ENCODE peak calls at places on chromosomes 6 and 20, in seven cellular contexts. One of them, this sample, is unnamed.

GRCh38 chr20:44398303-44398702 is 42.8 kb downstream of the HNF4A start:
- DNase-seq in heart left ventricle: no peak
- DNase-seq in esophagus squamous epithelium: no peak
- DNase-seq in mesendoderm: no peak
- DNase-seq in RPMI7951: peak; percentile 58
- DNase-seq in IMR-90: peak; percentile 64
- DNase-seq in activated T-cell treated with anti-CD3 and anti-CD28 coated beads, Interleukin-2, amount 50 U/mL, for 4 hours: no peak
- DNase-seq in this sample: peak; percentile 67

GRCh38 chr6:53042112-53042511 is 23.1 kb upstream of the FBXO9 start:
- DNase-seq in heart left ventricle: no peak
- DNase-seq in esophagus squamous epithelium: no peak
- DNase-seq in mesendoderm: no peak
- DNase-seq in RPMI7951: peak; percentile 87
- DNase-seq in IMR-90: peak; percentile 95
- DNase-seq in activated T-cell treated with anti-CD3 and anti-CD28 coated beads, Interleukin-2, amount 50 U/mL, for 4 hours: no peak
- DNase-seq in this sample: peak; percentile 90

GRCh38 chr20:18669241-18670019 is 81.6 kb downstream of the DTD1 start:
- DNase-seq in heart left ventricle: no peak
- DNase-seq in esophagus squamous epithelium: no peak
- DNase-seq in mesendoderm: peak; percentile 69
- DNase-seq in RPMI7951: no peak
- DNase-seq in IMR-90: no peak
- DNase-seq in activated T-cell treated with anti-CD3 and anti-CD28 coated beads, Interleukin-2, amount 50 U/mL, for 4 hours: no peak
- DNase-seq in this sample: no peak

GRCh38 chr6:34301408-34301807 is 52.6 kb upstream of the SMIM29 start:
- DNase-seq in heart left ventricle: peak; percentile 85
- DNase-seq in esophagus squamous epithelium: no peak
- DNase-seq in mesendoderm: no peak
- DNase-seq in RPMI7951: peak; percentile 68
- DNase-seq in IMR-90: peak; percentile 94
- DNase-seq in activated T-cell treated with anti-CD3 and anti-CD28 coated beads, Interleukin-2, amount 50 U/mL, for 4 hours: no peak
- DNase-seq in this sample: peak; percentile 22

GRCh38 chr6:53179961-53180651 is 31.5 kb upstream of the GCM1 start:
- DNase-seq in heart left ventricle: peak; percentile 41
- DNase-seq in esophagus squamous epithelium: no peak
- DNase-seq in mesendoderm: no peak
- DNase-seq in RPMI7951: peak; percentile 13
- DNase-seq in IMR-90: peak; percentile 33
- DNase-seq in activated T-cell treated with anti-CD3 and anti-CD28 coated beads, Interleukin-2, amount 50 U/mL, for 4 hours: peak; percentile 14
- DNase-seq in this sample: peak; percentile 18

GRCh38 chr20:59149678-59150504 is 13.7 kb upstream of the ZNF831 start:
- DNase-seq in heart left ventricle: peak; percentile 50
- DNase-seq in esophagus squamous epithelium: no peak
- DNase-seq in mesendoderm: no peak
- DNase-seq in RPMI7951: no peak
- DNase-seq in IMR-90: no peak
- DNase-seq in activated T-cell treated with anti-CD3 and anti-CD28 coated beads, Interleukin-2, amount 50 U/mL, for 4 hours: peak; percentile 39
- DNase-seq in this sample: no peak

GRCh38 chr6:135281907-135282306 is 100.8 kb downstream of the MYB start:
- DNase-seq in heart left ventricle: no peak
- DNase-seq in esophagus squamous epithelium: no peak
- DNase-seq in mesendoderm: no peak
- DNase-seq in RPMI7951: no peak
- DNase-seq in IMR-90: no peak
- DNase-seq in activated T-cell treated with anti-CD3 and anti-CD28 coated beads, Interleukin-2, amount 50 U/mL, for 4 hours: no peak
- DNase-seq in this sample: no peak

GRCh38 chr20:17896247-17896723 is 72.3 kb downstream of the SNX5 start:
- DNase-seq in heart left ventricle: no peak
- DNase-seq in esophagus squamous epithelium: no peak
- DNase-seq in mesendoderm: no peak
- DNase-seq in RPMI7951: peak; percentile 20
- DNase-seq in IMR-90: no peak
- DNase-seq in activated T-cell treated with anti-CD3 and anti-CD28 coated beads, Interleukin-2, amount 50 U/mL, for 4 hours: no peak
- DNase-seq in this sample: no peak

GRCh38 chr6:157978021-157978783 is 3.5 kb upstream of the SYNJ2 start:
- DNase-seq in heart left ventricle: no peak
- DNase-seq in esophagus squamous epithelium: no peak
- DNase-seq in mesendoderm: no peak
- DNase-seq in RPMI7951: no peak
- DNase-seq in IMR-90: no peak
- DNase-seq in activated T-cell treated with anti-CD3 and anti-CD28 coated beads, Interleukin-2, amount 50 U/mL, for 4 hours: no peak
- DNase-seq in this sample: no peak

GRCh38 chr6:118894425-118895240 is 681 bp downstream of the ASF1A start:
- DNase-seq in heart left ventricle: peak; percentile 73
- DNase-seq in esophagus squamous epithelium: peak; percentile 9
- DNase-seq in mesendoderm: peak; percentile 65
- DNase-seq in RPMI7951: peak; percentile 74
- DNase-seq in IMR-90: peak; percentile 66
- DNase-seq in activated T-cell treated with anti-CD3 and anti-CD28 coated beads, Interleukin-2, amount 50 U/mL, for 4 hours: peak; percentile 41
- DNase-seq in this sample: peak; percentile 36

GRCh38 chr6:79070206-79070825 is 7.7 kb downstream of the PHIP start:
- DNase-seq in heart left ventricle: no peak
- DNase-seq in esophagus squamous epithelium: no peak
- DNase-seq in mesendoderm: no peak
- DNase-seq in RPMI7951: no peak
- DNase-seq in IMR-90: peak; percentile 26
- DNase-seq in activated T-cell treated with anti-CD3 and anti-CD28 coated beads, Interleukin-2, amount 50 U/mL, for 4 hours: no peak
- DNase-seq in this sample: no peak

GRCh38 chr6:165306955-165307354 is 2.5 kb downstream of the C6orf118 start:
- DNase-seq in heart left ventricle: no peak
- DNase-seq in esophagus squamous epithelium: no peak
- DNase-seq in mesendoderm: no peak
- DNase-seq in RPMI7951: no peak
- DNase-seq in IMR-90: no peak
- DNase-seq in activated T-cell treated with anti-CD3 and anti-CD28 coated beads, Interleukin-2, amount 50 U/mL, for 4 hours: no peak
- DNase-seq in this sample: no peak

GRCh38 chr20:50628326-50628725 is 63.0 kb downstream of the RIPOR3 start:
- DNase-seq in heart left ventricle: no peak
- DNase-seq in esophagus squamous epithelium: no peak
- DNase-seq in mesendoderm: no peak
- DNase-seq in RPMI7951: no peak
- DNase-seq in IMR-90: no peak
- DNase-seq in activated T-cell treated with anti-CD3 and anti-CD28 coated beads, Interleukin-2, amount 50 U/mL, for 4 hours: no peak
- DNase-seq in this sample: no peak